ENCODE peak calls at places on chromosome 1, in ten cellular contexts. M is stimulated activated CD4-positive, alpha-beta T cell treated with anti-CD3 and anti-CD28 coated beads, Interleukin-4, amount 100 ng/mL, for 1 hour; T is Daoy; L is GM20000; O is iPS DF 19.7; Y is left colon; A is activated T-cell treated with anti-CD3 and anti-CD28 coated beads for 1 hour; C is ovary; H is astrocyte of the hippocampus; Z is effector memory CD8-positive, alpha-beta T cell. X is an unnamed sample.

GRCh38 chr1:245411245-245411644 is 256.5 kb downstream of the KIF26B start:
- DNase-seq in M (no peak), T (no peak), L (no peak), O (no peak), Y (no peak), A (no peak), C (no peak), H (no peak), Z (no peak), X (no peak)

GRCh38 chr1:20956272-20956671 is 169.2 kb upstream of the HP1BP3 start:
- DNase-seq in M (no peak), T (no peak), L (no peak), O (no peak), Y (no peak), A (no peak), C (no peak), H (no peak), Z (no peak), X (no peak)

GRCh38 chr1:208652300-208653160 is 408.3 kb upstream of the PLXNA2 start:
- DNase-seq in M (peak; percentile 4), T (peak; percentile 48), L (peak; percentile 67), O (peak; percentile 28), Y (peak; percentile 51), A (no peak), C (no peak), H (peak; percentile 87), Z (peak; percentile 5), X (peak; percentile 57)

GRCh38 chr1:231049121-231049979 is 9.3 kb upstream of the FAM89A start:
- DNase-seq in M (no peak), T (no peak), L (no peak), O (no peak), Y (no peak), A (no peak), C (no peak), H (no peak), Z (no peak), X (no peak)

GRCh38 chr1:209590405-209590804 is 6.9 kb downstream of the CAMK1G start:
- DNase-seq in M (no peak), T (no peak), L (no peak), O (no peak), Y (peak; percentile 23), A (no peak), C (peak; percentile 31), H (peak; percentile 46), Z (no peak), X (no peak)

GRCh38 chr1:207284209-207284892 is 37.1 kb upstream of the CD55 start:
- DNase-seq in M (no peak), T (no peak), L (no peak), O (no peak), Y (no peak), A (no peak), C (no peak), H (no peak), Z (no peak), X (no peak)

GRCh38 chr1:219177363-219177762 is 3.7 kb downstream of the LYPLAL1 start:
- DNase-seq in M (no peak), T (no peak), L (peak; percentile 13), O (no peak), Y (no peak), A (no peak), C (no peak), H (no peak), Z (no peak), X (peak; percentile 6)

GRCh38 chr1:29672955-29673507 is 436.7 kb downstream of the PTPRU start:
- DNase-seq in M (no peak), T (no peak), L (no peak), O (no peak), Y (no peak), A (no peak), C (no peak), H (no peak), Z (no peak), X (no peak)